ENCODE peak calls at places on chromosomes 3 and 15, in four cellular contexts. J is epithelial cell of esophagus, K is upper lobe of right lung, T is neural progenitor cell. P is an unnamed sample.
A peak's percentile ranks its signal among the peaks of the same experiment; 100 is the strongest.

GRCh38 chr15:70906842-70907241 is 14.2 kb downstream of the LRRC49 start:
- DNase-seq in T (no peak), J (no peak), K (no peak), P (no peak)

GRCh38 chr15:28942521-28943035 is 56.8 kb downstream of the APBA2 start:
- DNase-seq in K (peak; percentile 40), T (no peak), J (no peak), P (no peak)

GRCh38 chr15:25693321-25694237 is 169.5 kb downstream of the ATP10A start:
- DNase-seq in J (no peak), T (peak; percentile 47), K (peak; percentile 62), P (no peak)

GRCh38 chr15:51366911-51367310 is 25.5 kb downstream of the GLDN start:
- DNase-seq in T (no peak), J (peak; percentile 76), K (no peak), P (no peak)

GRCh38 chr3:193771011-193771697 is 178.1 kb downstream of the OPA1 start:
- DNase-seq in K (no peak), T (no peak), J (no peak), P (no peak)

GRCh38 chr3:33360136-33360825 is 79.9 kb downstream of the UBP1 start:
- DNase-seq in K (no peak), J (peak; percentile 89), T (no peak), P (no peak)

GRCh38 chr3:184336484-184337230 is 743 bp upstream of the FAM131A start:
- DNase-seq in T (peak; percentile 72), J (peak; percentile 67), K (no peak), P (no peak)

GRCh38 chr15:45551691-45552090 is 29.1 kb upstream of the SLC30A4 start:
- DNase-seq in T (no peak), J (no peak), K (no peak), P (no peak)

GRCh38 chr3:127524300-127524896 is 66.1 kb downstream of the TPRA1 start:
- DNase-seq in K (no peak), J (no peak), T (peak; percentile 56), P (no peak)

GRCh38 chr15:57436166-57436565 is 59.9 kb downstream of the CGNL1 start:
- DNase-seq in T (no peak), J (no peak), K (no peak), P (no peak)

GRCh38 chr3:53764376-53764775 is 81.8 kb downstream of the CHDH start:
- DNase-seq in J (no peak), T (no peak), K (peak; percentile 83), P (no peak)

GRCh38 chr3:140341213-140341612 is 336.7 kb upstream of the TRIM42 start:
- DNase-seq in J (no peak), K (no peak), T (no peak), P (no peak)

GRCh38 chr15:26095710-26096330 is 232.7 kb upstream of the ATP10A start:
- DNase-seq in K (no peak), T (peak; percentile 69), J (no peak), P (no peak)

GRCh38 chr3:111926266-111926676 is 52.6 kb upstream of the ABHD10 start:
- DNase-seq in J (no peak), K (no peak), T (peak; percentile 57), P (no peak)

GRCh38 chr15:77186518-77187095 is 115.7 kb upstream of the TSPAN3 start:
- DNase-seq in T (peak; percentile 42), J (peak; percentile 37), K (no peak), P (no peak)

GRCh38 chr3:186452517-186452916 is 90.5 kb upstream of the DGKG start:
- DNase-seq in K (no peak), T (no peak), J (peak; percentile 59), P (no peak)

GRCh38 chr3:8341853-8342252 is 159.8 kb upstream of the LMCD1 start:
- DNase-seq in T (no peak), K (no peak), J (no peak), P (no peak)

GRCh38 chr15:69783211-69783610 is 314.5 kb downstream of the TLE3 start:
- DNase-seq in T (no peak), K (no peak), J (no peak), P (no peak)

GRCh38 chr3:98734737-98735136 is 28.4 kb upstream of the ST3GAL6 start:
- DNase-seq in J (no peak), K (no peak), T (no peak), P (no peak)

GRCh38 chr3:155805204-155805801 is 775 bp downstream of the C3orf33 start:
- DNase-seq in J (peak; percentile 23), K (peak; percentile 67), T (peak; percentile 5), P (no peak)

GRCh38 chr3:24160424-24160823 is 215.3 kb downstream of the NR1D2 start:
- DNase-seq in T (peak; percentile 59), K (no peak), J (peak; percentile 34), P (no peak)

GRCh38 chr15:68730491-68731317 is 90.0 kb downstream of the ANP32A start:
- DNase-seq in K (no peak), T (peak; percentile 61), J (peak; percentile 59), P (no peak)

GRCh38 chr3:89314454-89314853 is 207.0 kb downstream of the EPHA3 start:
- DNase-seq in T (peak; percentile 59), J (peak; percentile 76), K (no peak), P (no peak)

GRCh38 chr3:28349397-28350000 is 875 bp upstream of the AZI2 start:
- DNase-seq in K (no peak), J (peak; percentile 49), T (no peak), P (no peak)

GRCh38 chr3:52055537-52056351 is 627 bp downstream of the DUSP7 start:
- DNase-seq in K (peak; percentile 82), J (peak; percentile 51), T (peak; percentile 91), P (peak; percentile 62)

GRCh38 chr3:61908344-61908743 is 347.0 kb downstream of the PTPRG start:
- DNase-seq in T (no peak), J (no peak), K (no peak), P (no peak)

GRCh38 chr3:18444597-18445420 is 19.7 kb upstream of the SATB1 start:
- DNase-seq in K (peak; percentile 89), T (peak; percentile 92), J (peak; percentile 61), P (peak; percentile 82)

GRCh38 chr3:188631291-188632010 is 477.5 kb downstream of the LPP start:
- DNase-seq in T (no peak), K (no peak), J (peak; percentile 92), P (no peak)

GRCh38 chr15:65196637-65197336 is 11.6 kb upstream of the CLPX start:
- DNase-seq in T (no peak), J (no peak), K (no peak), P (no peak)

DNA sequence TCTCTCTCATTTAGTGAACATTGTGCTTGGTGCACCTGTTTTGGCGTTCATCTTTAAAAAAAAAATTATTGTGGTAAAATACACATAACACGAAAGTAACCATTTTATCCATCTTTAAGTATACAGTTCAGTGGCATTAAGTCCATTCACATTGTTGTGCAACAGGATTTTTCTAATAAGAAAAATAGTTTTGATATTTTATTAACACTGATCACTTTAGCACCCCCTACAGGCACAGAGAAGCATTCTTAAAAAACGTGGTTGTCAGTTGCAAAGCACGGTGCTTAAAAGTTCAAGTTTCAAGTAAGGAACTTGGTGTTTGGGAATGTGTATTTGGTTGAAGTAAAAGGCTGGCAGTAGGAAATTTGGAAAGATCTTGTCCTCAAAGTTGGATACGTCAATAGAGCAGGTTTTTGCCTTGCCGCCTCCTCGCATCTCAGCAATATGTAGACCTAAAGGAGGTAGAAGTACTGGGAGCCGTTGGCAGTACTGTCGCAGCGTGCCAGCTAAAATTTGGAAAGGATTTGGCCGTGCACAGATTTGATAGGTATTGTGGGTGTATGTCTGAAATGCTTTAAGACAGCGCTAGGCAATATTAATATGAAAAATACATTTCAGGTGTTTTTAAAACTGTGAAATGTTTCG is 110.4 kb downstream of the LRRC28 start:
- DNase-seq in T (peak; percentile 33), J (peak; percentile 59), K (no peak), P (no peak)
- TF ChIP-seq CTCF in T (peak; percentile 78), J (peak; percentile 62), K (peak; percentile 38), P (no peak)

GRCh38 chr3:57538465-57538864 is 5.7 kb downstream of the DNAH12 start:
- DNase-seq in T (no peak), K (no peak), J (peak; percentile 74), P (no peak)

GRCh38 chr3:57545636-57546268 is 1.6 kb upstream of the DNAH12 start:
- DNase-seq in K (no peak), J (no peak), T (peak; percentile 4), P (no peak)

GRCh38 chr3:57546616-57547015 is 2.5 kb upstream of the DNAH12 start:
- DNase-seq in T (peak; percentile 25), J (no peak), K (no peak), P (no peak)

DNA sequence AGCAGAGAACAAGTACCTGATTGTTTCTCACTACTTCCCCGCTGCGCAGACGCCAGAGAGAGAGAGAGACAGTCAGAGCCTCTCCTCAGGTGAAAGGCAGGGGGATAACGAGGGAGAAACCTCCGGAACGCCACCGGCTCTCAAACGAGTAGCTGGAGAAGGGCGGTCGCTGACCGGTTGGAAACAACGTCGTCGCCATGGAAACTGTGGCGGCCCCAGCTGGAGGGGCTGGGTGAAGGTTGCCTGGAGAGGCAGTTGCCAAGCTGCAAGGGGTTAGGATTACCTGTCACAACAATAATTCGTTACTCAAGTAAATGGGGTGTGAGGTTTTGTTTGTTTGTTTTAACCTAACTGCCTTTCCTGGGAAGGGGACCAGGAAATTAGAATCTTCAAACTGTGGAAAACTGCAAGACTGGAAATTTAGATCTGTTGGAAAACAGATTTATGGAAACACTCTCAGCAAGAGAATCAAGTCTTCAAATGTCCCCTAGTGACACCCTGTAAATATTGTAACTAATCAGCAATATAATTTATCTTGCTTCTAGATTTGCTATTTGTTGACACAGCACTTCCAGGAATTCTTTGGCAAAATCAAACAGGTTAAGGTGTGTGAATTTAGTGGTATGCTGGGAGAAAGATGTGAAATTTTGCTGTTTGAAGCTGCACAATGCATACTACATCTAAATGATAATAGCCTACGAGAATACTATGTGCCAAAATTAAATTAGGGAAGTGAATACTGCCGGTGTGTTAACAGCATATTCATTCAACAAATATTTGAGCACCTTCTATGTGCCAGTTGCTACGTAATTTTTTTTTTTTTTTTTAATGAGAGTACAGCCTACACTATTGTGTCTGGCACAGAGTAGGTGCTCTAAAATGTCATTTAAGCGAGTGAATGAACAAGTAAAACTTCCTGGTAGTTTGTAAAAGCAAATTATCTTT is at the start of gene DNAH12:
- DNase-seq in J (peak; percentile 36), T (peak; percentile 95), K (peak; percentile 75), P (no peak)
- TF ChIP-seq CTCF in J (no peak), T (no peak), K (no peak), P (no peak)

GRCh38 chr15:80915462-80915861 is 74.2 kb downstream of the MESD start:
- DNase-seq in J (no peak), T (peak; percentile 66), K (no peak), P (no peak)
- TF ChIP-seq CTCF in J (no peak), T (peak; percentile 47), K (no peak), P (no peak)

DNA sequence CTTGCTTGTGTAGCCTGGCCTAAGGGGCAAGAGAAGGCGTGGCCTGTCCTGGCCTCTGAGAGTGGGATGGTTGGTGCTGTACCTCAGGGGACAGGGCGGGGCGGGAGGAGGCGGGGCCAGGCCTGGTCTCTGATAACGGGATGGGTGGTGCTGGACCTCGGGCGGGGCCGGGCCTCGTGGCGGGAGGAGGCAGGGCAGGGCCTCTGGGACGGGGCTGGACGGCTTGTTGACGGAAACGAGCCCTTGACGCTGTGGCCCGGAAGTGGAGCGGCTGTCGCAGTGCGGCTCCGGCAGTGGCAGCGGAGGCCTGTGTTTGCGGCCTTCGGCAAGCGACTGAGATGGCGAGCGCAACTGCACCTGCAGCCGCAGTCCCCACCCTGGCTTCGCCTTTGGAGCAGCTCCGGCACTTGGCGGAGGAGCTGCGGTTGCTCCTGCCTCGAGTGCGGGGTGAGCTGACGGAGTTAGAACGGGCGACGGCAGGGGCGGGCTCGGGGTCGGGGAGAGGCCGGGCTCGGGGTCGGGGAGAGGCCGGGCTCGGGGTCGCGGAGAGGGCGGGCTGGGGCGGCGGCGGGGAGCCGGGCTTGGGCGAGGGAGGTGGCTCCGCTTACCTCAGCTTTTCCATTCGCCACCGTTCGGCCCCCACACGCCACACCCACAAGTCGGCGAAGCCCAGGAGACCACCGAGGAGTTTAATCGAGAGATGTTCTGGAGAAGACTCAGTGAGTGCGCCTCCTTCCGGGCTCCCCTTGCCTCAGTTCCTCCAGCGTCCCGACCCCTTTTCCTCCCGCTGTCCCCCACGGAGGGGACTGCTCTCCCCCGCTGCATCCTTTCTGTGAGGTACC is at the start of gene CCNDBP1:
- DNase-seq in J (peak; percentile 76), T (peak; percentile 97), K (peak; percentile 100), P (peak; percentile 85)
- TF ChIP-seq CTCF in J (peak; percentile 39), T (peak; percentile 62), K (peak; percentile 44), P (no peak)